ENCODE peak calls at places on chromosomes 1 and 21, in six cellular contexts. One of them, this sample, is unnamed. For H3K9me3 and H3K36me3, the result is how much of the 10 kb centered on the place peaks cover.

GRCh38 chr1:117584181-117584580 is 21.7 kb upstream of the TENT5C start:
- DNase-seq in kidney: no peak
- DNase-seq in fibroblast of lung: no peak
- DNase-seq in adrenal gland: no peak
- DNase-seq in heart right ventricle: no peak
- DNase-seq in IMR-90: no peak
- DNase-seq in this sample: no peak

GRCh38 chr1:40248429-40248828 is 692 bp downstream of the TMCO2 start:
- DNase-seq in kidney: no peak
- DNase-seq in fibroblast of lung: peak
- DNase-seq in adrenal gland: no peak
- DNase-seq in heart right ventricle: no peak
- DNase-seq in IMR-90: peak
- DNase-seq in this sample: no peak

GRCh38 chr1:109579496-109579895 is 31.1 kb downstream of the GNAI3 start:
- DNase-seq in kidney: no peak
- DNase-seq in fibroblast of lung: peak
- DNase-seq in adrenal gland: no peak
- DNase-seq in heart right ventricle: peak
- DNase-seq in IMR-90: peak
- DNase-seq in this sample: peak

GRCh38 chr1:61782771-61783170 is 40.5 kb downstream of the PATJ start:
- DNase-seq in kidney: no peak
- DNase-seq in fibroblast of lung: no peak
- DNase-seq in adrenal gland: no peak
- DNase-seq in heart right ventricle: no peak
- DNase-seq in IMR-90: no peak
- DNase-seq in this sample: no peak

GRCh38 chr1:226908419-226908818 is 31.7 kb upstream of the COQ8A start:
- DNase-seq in kidney: no peak
- DNase-seq in fibroblast of lung: no peak
- DNase-seq in adrenal gland: no peak
- DNase-seq in heart right ventricle: no peak
- DNase-seq in IMR-90: no peak
- DNase-seq in this sample: no peak

GRCh38 chr1:67298762-67299161 is 8.9 kb upstream of the IL12RB2 start:
- DNase-seq in kidney: no peak
- DNase-seq in fibroblast of lung: no peak
- DNase-seq in adrenal gland: no peak
- DNase-seq in heart right ventricle: no peak
- DNase-seq in IMR-90: no peak
- DNase-seq in this sample: no peak

GRCh38 chr1:101484896-101485412 is 248.1 kb downstream of the S1PR1 start:
- DNase-seq in kidney: no peak
- DNase-seq in fibroblast of lung: no peak
- DNase-seq in adrenal gland: no peak
- DNase-seq in heart right ventricle: no peak
- DNase-seq in IMR-90: no peak
- DNase-seq in this sample: no peak

GRCh38 chr1:164614316-164614715 is 55.3 kb downstream of the PBX1 start:
- DNase-seq in kidney: no peak
- DNase-seq in fibroblast of lung: no peak
- DNase-seq in adrenal gland: no peak
- DNase-seq in heart right ventricle: no peak
- DNase-seq in IMR-90: no peak
- DNase-seq in this sample: no peak

GRCh38 chr1:179953974-179954493 is 576 bp upstream of the CEP350 start:
- DNase-seq in kidney: no peak
- DNase-seq in fibroblast of lung: no peak
- DNase-seq in adrenal gland: peak
- DNase-seq in heart right ventricle: peak
- DNase-seq in IMR-90: peak
- DNase-seq in this sample: peak

GRCh38 chr1:205530116-205530515 is 25.6 kb downstream of the CDK18 start:
- DNase-seq in kidney: no peak
- DNase-seq in fibroblast of lung: no peak
- DNase-seq in adrenal gland: no peak
- DNase-seq in heart right ventricle: no peak
- DNase-seq in IMR-90: no peak
- DNase-seq in this sample: no peak

GRCh38 chr1:75415187-75415586 is 195.7 kb downstream of the SLC44A5 start:
- DNase-seq in kidney: no peak
- DNase-seq in fibroblast of lung: no peak
- DNase-seq in adrenal gland: no peak
- DNase-seq in heart right ventricle: no peak
- DNase-seq in IMR-90: no peak
- DNase-seq in this sample: no peak

GRCh38 chr1:40711465-40712404 is 20.2 kb downstream of the NFYC start:
- DNase-seq in kidney: no peak
- DNase-seq in fibroblast of lung: peak
- DNase-seq in adrenal gland: no peak
- DNase-seq in heart right ventricle: no peak
- DNase-seq in IMR-90: peak
- DNase-seq in this sample: peak

GRCh38 chr1:183278736-183279591 is 92.9 kb downstream of the LAMC2 start:
- DNase-seq in kidney: no peak
- DNase-seq in fibroblast of lung: peak
- DNase-seq in adrenal gland: no peak
- DNase-seq in heart right ventricle: no peak
- DNase-seq in IMR-90: peak
- DNase-seq in this sample: peak

GRCh38 chr21:20882462-20883415 is 115.5 kb upstream of the NCAM2 start:
- DNase-seq in kidney: no peak
- DNase-seq in fibroblast of lung: peak
- DNase-seq in adrenal gland: peak
- DNase-seq in heart right ventricle: no peak
- DNase-seq in IMR-90: peak
- DNase-seq in this sample: peak

GRCh38 chr1:89918794-89919155 is 76.1 kb upstream of the ZNF326 start:
- DNase-seq in kidney: no peak
- DNase-seq in fibroblast of lung: no peak
- DNase-seq in adrenal gland: no peak
- DNase-seq in heart right ventricle: no peak
- DNase-seq in IMR-90: no peak
- DNase-seq in this sample: no peak

GRCh38 chr1:10528066-10529014 is 53.6 kb downstream of the PEX14 start:
- DNase-seq in kidney: no peak
- DNase-seq in fibroblast of lung: peak
- DNase-seq in adrenal gland: peak
- DNase-seq in heart right ventricle: peak
- DNase-seq in IMR-90: peak
- DNase-seq in this sample: peak

GRCh38 chr1:202593845-202594244 is 116.4 kb downstream of the SYT2 start:
- DNase-seq in kidney: no peak
- DNase-seq in fibroblast of lung: peak
- DNase-seq in adrenal gland: no peak
- DNase-seq in heart right ventricle: no peak
- DNase-seq in IMR-90: peak
- DNase-seq in this sample: no peak

GRCh38 chr1:29478046-29478791 is 241.9 kb downstream of the PTPRU start:
- DNase-seq in kidney: no peak
- DNase-seq in fibroblast of lung: no peak
- DNase-seq in adrenal gland: no peak
- DNase-seq in heart right ventricle: no peak
- DNase-seq in IMR-90: no peak
- DNase-seq in this sample: no peak

GRCh38 chr1:218518341-218518740 is 173.2 kb downstream of the TGFB2 start:
- DNase-seq in kidney: no peak
- DNase-seq in fibroblast of lung: no peak
- DNase-seq in adrenal gland: no peak
- DNase-seq in heart right ventricle: no peak
- DNase-seq in IMR-90: no peak
- DNase-seq in this sample: no peak

GRCh38 chr1:2374260-2375155 is 16.8 kb downstream of the MORN1 start:
- DNase-seq in kidney: peak
- DNase-seq in fibroblast of lung: no peak
- DNase-seq in adrenal gland: no peak
- DNase-seq in heart right ventricle: no peak
- DNase-seq in IMR-90: no peak
- DNase-seq in this sample: no peak

GRCh38 chr1:217524787-217525520 is 105.9 kb downstream of the GPATCH2 start:
- DNase-seq in kidney: no peak
- DNase-seq in fibroblast of lung: peak
- DNase-seq in adrenal gland: no peak
- DNase-seq in heart right ventricle: no peak
- DNase-seq in IMR-90: peak
- DNase-seq in this sample: no peak

GRCh38 chr1:197441990-197442389 is 173.9 kb downstream of the CRB1 start:
- DNase-seq in kidney: no peak
- DNase-seq in fibroblast of lung: peak
- DNase-seq in adrenal gland: peak
- DNase-seq in heart right ventricle: no peak
- DNase-seq in IMR-90: peak
- DNase-seq in this sample: no peak

GRCh38 chr1:27176954-27177353 is 22.0 kb upstream of the SLC9A1 start:
- DNase-seq in kidney: no peak
- DNase-seq in fibroblast of lung: no peak
- DNase-seq in adrenal gland: no peak
- DNase-seq in heart right ventricle: no peak
- DNase-seq in IMR-90: no peak
- DNase-seq in this sample: no peak

GRCh38 chr1:27176323-27176722 is 21.4 kb upstream of the SLC9A1 start:
- DNase-seq in kidney: no peak
- DNase-seq in fibroblast of lung: no peak
- DNase-seq in adrenal gland: no peak
- DNase-seq in heart right ventricle: no peak
- DNase-seq in IMR-90: no peak
- DNase-seq in this sample: no peak

GRCh38 chr1:27180037-27180436 is 25.1 kb upstream of the SLC9A1 start:
- DNase-seq in kidney: no peak
- DNase-seq in fibroblast of lung: no peak
- DNase-seq in adrenal gland: no peak
- DNase-seq in heart right ventricle: no peak
- DNase-seq in IMR-90: no peak
- DNase-seq in this sample: no peak

DNA sequence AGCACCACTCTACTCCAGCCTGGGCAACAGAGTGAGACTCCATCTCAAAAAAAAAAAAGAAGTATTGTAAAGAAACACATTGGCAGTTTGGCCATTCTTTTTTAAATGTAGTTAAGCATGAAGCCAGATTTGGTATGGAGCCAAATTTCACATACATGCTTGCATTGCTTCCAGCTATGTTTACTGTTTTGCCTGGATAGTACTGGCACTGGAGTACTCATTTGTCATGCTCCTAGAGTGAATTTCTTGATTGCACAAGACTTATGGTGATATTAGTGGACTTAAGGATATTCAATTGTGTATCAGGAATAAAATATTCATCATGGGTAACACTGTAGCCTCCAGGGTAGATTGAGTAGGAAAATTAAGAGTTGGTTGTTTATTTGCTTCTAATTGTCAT is 24.4 kb upstream of the SLC9A1 start:
- DNase-seq in kidney: no peak
- DNase-seq in fibroblast of lung: no peak
- DNase-seq in adrenal gland: no peak
- DNase-seq in heart right ventricle: no peak
- DNase-seq in IMR-90: no peak
- DNase-seq in this sample: no peak
- H3K9me3 ChIP-seq in kidney: under half
- H3K9me3 ChIP-seq in fibroblast of lung: under half
- H3K9me3 ChIP-seq in adrenal gland: under half
- H3K9me3 ChIP-seq in heart right ventricle: under half
- H3K9me3 ChIP-seq in IMR-90: under half
- H3K9me3 ChIP-seq in this sample: under half

GRCh38 chr1:154961207-154961496 is 430 bp downstream of the PYGO2 start:
- DNase-seq in kidney: no peak
- DNase-seq in fibroblast of lung: no peak
- DNase-seq in adrenal gland: no peak
- DNase-seq in heart right ventricle: peak
- DNase-seq in IMR-90: no peak
- DNase-seq in this sample: no peak
- H3K36me3 ChIP-seq in kidney: under half
- H3K36me3 ChIP-seq in fibroblast of lung: under half
- H3K36me3 ChIP-seq in adrenal gland: half or more
- H3K36me3 ChIP-seq in heart right ventricle: under half
- H3K36me3 ChIP-seq in IMR-90: under half
- H3K36me3 ChIP-seq in this sample: half or more

GRCh38 chr1:45265244-45265643 is 58.8 kb upstream of the ZSWIM5 start:
- DNase-seq in kidney: no peak
- DNase-seq in fibroblast of lung: no peak
- DNase-seq in adrenal gland: no peak
- DNase-seq in heart right ventricle: no peak
- DNase-seq in IMR-90: no peak
- DNase-seq in this sample: no peak

GRCh38 chr1:45259053-45259452 is 52.6 kb upstream of the ZSWIM5 start:
- DNase-seq in kidney: no peak
- DNase-seq in fibroblast of lung: no peak
- DNase-seq in adrenal gland: no peak
- DNase-seq in heart right ventricle: no peak
- DNase-seq in IMR-90: no peak
- DNase-seq in this sample: no peak

GRCh38 chr1:45263132-45263531 is 56.7 kb upstream of the ZSWIM5 start:
- DNase-seq in kidney: no peak
- DNase-seq in fibroblast of lung: no peak
- DNase-seq in adrenal gland: no peak
- DNase-seq in heart right ventricle: no peak
- DNase-seq in IMR-90: no peak
- DNase-seq in this sample: no peak

GRCh38 chr1:45258059-45258650 is 51.8 kb upstream of the ZSWIM5 start:
- DNase-seq in kidney: no peak
- DNase-seq in fibroblast of lung: no peak
- DNase-seq in adrenal gland: no peak
- DNase-seq in heart right ventricle: no peak
- DNase-seq in IMR-90: no peak
- DNase-seq in this sample: no peak

DNA sequence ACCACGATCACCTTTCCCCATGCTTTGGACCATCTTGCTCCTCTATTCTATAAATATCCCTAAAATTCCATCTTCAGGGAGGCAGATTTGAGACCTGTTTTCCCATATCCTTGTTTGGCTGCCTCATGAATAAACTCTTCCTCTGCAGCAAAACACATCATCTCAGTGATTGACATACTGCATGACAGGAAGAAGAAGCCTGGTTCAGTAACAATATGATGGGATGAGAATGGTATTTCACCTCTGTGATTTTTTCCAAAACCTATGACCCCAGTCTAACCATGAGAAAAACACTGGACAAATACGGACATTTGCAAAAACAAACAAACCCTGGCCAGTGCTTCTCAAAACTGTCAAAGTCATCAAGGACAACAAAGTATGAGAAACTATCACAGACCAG is 53.8 kb upstream of the ZSWIM5 start:
- DNase-seq in kidney: no peak
- DNase-seq in fibroblast of lung: no peak
- DNase-seq in adrenal gland: no peak
- DNase-seq in heart right ventricle: no peak
- DNase-seq in IMR-90: no peak
- DNase-seq in this sample: no peak
- H3K9me3 ChIP-seq in kidney: under half
- H3K9me3 ChIP-seq in fibroblast of lung: under half
- H3K9me3 ChIP-seq in adrenal gland: under half
- H3K9me3 ChIP-seq in heart right ventricle: under half
- H3K9me3 ChIP-seq in IMR-90: under half
- H3K9me3 ChIP-seq in this sample: under half

DNA sequence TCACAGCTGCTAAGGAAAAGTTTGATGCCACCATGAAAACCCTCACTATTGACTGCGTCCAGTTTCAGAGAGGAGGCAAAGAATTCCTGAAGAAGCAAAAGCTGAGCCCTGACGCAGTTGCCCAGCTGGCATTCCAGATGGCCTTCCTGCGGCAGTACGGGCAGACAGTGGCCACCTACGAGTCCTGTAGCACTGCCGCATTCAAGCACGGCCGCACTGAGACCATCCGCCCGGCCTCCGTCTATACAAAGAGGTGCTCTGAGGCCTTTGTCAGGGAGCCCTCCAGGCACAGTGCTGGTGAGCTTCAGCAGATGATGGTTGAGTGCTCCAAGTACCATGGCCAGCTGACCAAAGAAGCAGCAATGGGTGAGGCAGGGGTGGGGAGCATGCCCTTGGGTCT is 9.5 kb downstream of the CZIB start:
- DNase-seq in kidney: no peak
- DNase-seq in fibroblast of lung: no peak
- DNase-seq in adrenal gland: no peak
- DNase-seq in heart right ventricle: no peak
- DNase-seq in IMR-90: no peak
- DNase-seq in this sample: no peak
- H3K36me3 ChIP-seq in kidney: under half
- H3K36me3 ChIP-seq in fibroblast of lung: under half
- H3K36me3 ChIP-seq in adrenal gland: half or more
- H3K36me3 ChIP-seq in heart right ventricle: under half
- H3K36me3 ChIP-seq in IMR-90: half or more
- H3K36me3 ChIP-seq in this sample: under half

This sample was measured in MG63.